ENCODE peak calls at places on chromosomes 11 and 22, in four cellular contexts. M is cardiac muscle cell; N is naive thymus-derived CD8-positive, alpha-beta T cell; S is activated naive CD8-positive, alpha-beta T cell treated with anti-CD3 and anti-CD28 coated beads, Interleukin-2, amount 50 U/mL, for 24 hours. L is an unnamed sample.

GRCh38 chr11:128940156-128940555 is 2.5 kb downstream of the TP53AIP1 start:
- DNase-seq in N (no peak), S (no peak), M (no peak), L (no peak)

GRCh38 chr22:18145676-18146388 is 4.1 kb upstream of the USP18 start:
- DNase-seq in S (no peak), N (no peak), M (no peak), L (no peak)

GRCh38 chr11:33724644-33725035 is 11.6 kb downstream of the CD59 start:
- DNase-seq in S (no peak), M (no peak), N (no peak), L (no peak)

GRCh38 chr11:46675288-46675851 is 25.0 kb downstream of the ARHGAP1 start:
- DNase-seq in S (no peak), M (no peak), N (no peak), L (no peak)

GRCh38 chr11:73597340-73597955 is 464 bp downstream of the FAM168A start:
- DNase-seq in N (no peak), S (no peak), M (no peak), L (no peak)

GRCh38 chr11:66701432-66702240 is 23.9 kb upstream of the RBM4B start:
- DNase-seq in S (peak), N (no peak), M (peak), L (no peak)

GRCh38 chr11:26219506-26220117 is 112.3 kb upstream of the ANO3 start:
- DNase-seq in N (no peak), S (no peak), M (no peak), L (no peak)

GRCh38 chr11:130894322-130895025 is 21.8 kb downstream of the SNX19 start:
- DNase-seq in S (peak), N (peak), M (peak), L (peak)

GRCh38 chr11:11312738-11313137 is 40.3 kb downstream of the CSNK2A3 start:
- DNase-seq in M (no peak), S (no peak), N (no peak), L (no peak)

GRCh38 chr22:50600541-50600940 is at the start of gene MAPK8IP2:
- DNase-seq in S (no peak), M (peak), N (no peak), L (peak)

GRCh38 chr22:22893077-22893805 is 5.6 kb downstream of the IGLL5 start:
- DNase-seq in M (no peak), S (no peak), N (no peak), L (no peak)

GRCh38 chr11:117919326-117920275 is 9.6 kb downstream of the TMPRSS13 start:
- DNase-seq in M (no peak), S (no peak), N (no peak), L (no peak)

GRCh38 chr22:32644252-32645100 is 157.0 kb upstream of the TIMP3 start:
- DNase-seq in S (peak), M (no peak), N (peak), L (peak)

GRCh38 chr22:41621099-41621910 is at the start of gene XRCC6:
- DNase-seq in M (peak), N (peak), S (peak), L (peak)

GRCh38 chr22:31857247-31857646 is 87.1 kb upstream of the YWHAH start:
- DNase-seq in M (peak), N (no peak), S (no peak), L (no peak)

GRCh38 chr11:64303109-64304031 is 2.0 kb upstream of the ESRRA start:
- DNase-seq in M (no peak), S (no peak), N (no peak), L (no peak)

GRCh38 chr11:121688860-121689614 is 236.3 kb upstream of the SORL1-AS1 start:
- DNase-seq in N (no peak), M (no peak), S (no peak), L (no peak)

GRCh38 chr11:129695543-129696308 is 119.9 kb upstream of the TMEM45B start:
- DNase-seq in S (peak), M (peak), N (peak), L (peak)

GRCh38 chr11:44632466-44633123 is 67.1 kb downstream of the CD82 start:
- DNase-seq in M (peak), N (no peak), S (no peak), L (no peak)

GRCh38 chr11:46322759-46323158 is 24.5 kb upstream of the DGKZ start:
- DNase-seq in S (no peak), N (no peak), M (no peak), L (no peak)

GRCh38 chr11:125585486-125585885 is 7.2 kb upstream of the STT3A start:
- DNase-seq in M (no peak), S (no peak), N (no peak), L (no peak)

GRCh38 chr11:133927690-133928627 is 28.8 kb downstream of the IGSF9B start:
- DNase-seq in S (peak), N (peak), M (peak), L (peak)

GRCh38 chr11:109241988-109242387 is 180.0 kb upstream of the C11orf87 start:
- DNase-seq in M (peak), N (no peak), S (no peak), L (no peak)

GRCh38 chr11:122339661-122340060 is 223.6 kb upstream of the BLID start:
- DNase-seq in M (no peak), S (no peak), N (no peak), L (no peak)

GRCh38 chr11:63762662-63763505 is 5.7 kb downstream of the ZFTA start:
- DNase-seq in M (peak), N (no peak), S (no peak), L (peak)

GRCh38 chr22:24175160-24175808 is 6.0 kb upstream of the SUSD2 start:
- DNase-seq in M (peak), N (peak), S (peak), L (peak)

GRCh38 chr22:22098457-22099193 is 116.0 kb upstream of the TOP3B start:
- DNase-seq in S (no peak), M (no peak), N (no peak), L (no peak)

GRCh38 chr22:43346521-43346929 is 3.4 kb upstream of the SCUBE1 start:
- DNase-seq in M (peak), N (peak), S (peak), L (no peak)

GRCh38 chr11:57476883-57477506 is 16.7 kb downstream of the RTN4RL2 start:
- DNase-seq in N (no peak), S (peak), M (peak), L (no peak)

GRCh38 chr22:50027639-50028537 is 15.3 kb upstream of the IL17REL start:
- DNase-seq in S (peak), N (no peak), M (no peak), L (no peak)

GRCh38 chr11:110362916-110363574 is 66.6 kb upstream of the RDX start:
- DNase-seq in M (peak), S (no peak), N (no peak), L (no peak)